ENCODE peak calls at places on chromosomes 2 and 18, in four cellular contexts. One of them, this sample, is unnamed.

GRCh38 chr2:146238254-146238961 is 1606.4 kb upstream of the ACVR2A start:
- DNase-seq in heart right ventricle: peak
- DNase-seq in left cardiac atrium: no peak
- DNase-seq in NCI-H69: no peak
- DNase-seq in this sample: no peak

GRCh38 chr2:191056218-191056617 is 42.2 kb upstream of the STAT1 start:
- DNase-seq in heart right ventricle: no peak
- DNase-seq in NCI-H69: no peak
- DNase-seq in left cardiac atrium: no peak
- DNase-seq in this sample: no peak

GRCh38 chr2:232332940-232333259 is 45.7 kb upstream of the ALPP start:
- DNase-seq in left cardiac atrium: no peak
- DNase-seq in NCI-H69: peak
- DNase-seq in heart right ventricle: no peak
- DNase-seq in this sample: no peak

GRCh38 chr18:78352905-78353304 is 626.7 kb upstream of the SALL3 start:
- DNase-seq in NCI-H69: no peak
- DNase-seq in heart right ventricle: no peak
- DNase-seq in left cardiac atrium: no peak
- DNase-seq in this sample: no peak

GRCh38 chr2:37570773-37571570 is 100.5 kb downstream of the CDC42EP3 start:
- DNase-seq in NCI-H69: no peak
- DNase-seq in heart right ventricle: no peak
- DNase-seq in left cardiac atrium: peak
- DNase-seq in this sample: peak

GRCh38 chr2:223901854-223902253 is 43.3 kb downstream of the WDFY1 start:
- DNase-seq in heart right ventricle: no peak
- DNase-seq in left cardiac atrium: no peak
- DNase-seq in NCI-H69: no peak
- DNase-seq in this sample: no peak

GRCh38 chr18:11500153-11501122 is 109.0 kb upstream of the SLC35G4 start:
- DNase-seq in heart right ventricle: no peak
- DNase-seq in NCI-H69: no peak
- DNase-seq in left cardiac atrium: peak
- DNase-seq in this sample: no peak

GRCh38 chr2:26562811-26563645 is 78.1 kb downstream of the CIB4 start:
- DNase-seq in NCI-H69: peak
- DNase-seq in heart right ventricle: peak
- DNase-seq in left cardiac atrium: peak
- DNase-seq in this sample: no peak

GRCh38 chr2:152762202-152762601 is 43.8 kb downstream of the ARL6IP6 start:
- DNase-seq in heart right ventricle: no peak
- DNase-seq in left cardiac atrium: peak
- DNase-seq in NCI-H69: no peak
- DNase-seq in this sample: no peak